ENCODE peak calls at places on chromosomes 12 and 14, in ten cellular contexts. D is natural killer cell; W is endothelial cell; X is BE2C; N is A673; M is dorsolateral prefrontal cortex; V is colonic mucosa; K is thoracic aorta; S is CD8-positive, alpha-beta T cell; H is adrenal gland. I is an unnamed sample.

GRCh38 chr14:67497216-67497615 is 8.7 kb upstream of the TMEM229B start:
- DNase-seq in D (no peak), W (no peak), X (no peak), N (no peak), M (no peak), V (no peak), K (no peak), S (no peak), H (no peak), I (no peak)

GRCh38 chr14:24986206-24986893 is 63.6 kb downstream of the STXBP6 start:
- DNase-seq in D (no peak), W (no peak), X (no peak), N (no peak), M (no peak), V (no peak), K (no peak), S (no peak), H (no peak), I (no peak)

GRCh38 chr14:101254805-101255764 is 306.2 kb upstream of the DIO3 start:
- DNase-seq in D (no peak), W (no peak), X (no peak), N (no peak), M (no peak), V (no peak), K (no peak), S (no peak), H (no peak), I (no peak)

GRCh38 chr12:1926274-1926673 is 7.8 kb upstream of the CACNA2D4 start:
- DNase-seq in D (no peak), W (no peak), X (no peak), N (no peak), M (no peak), V (peak), K (no peak), S (no peak), H (no peak), I (peak)

GRCh38 chr12:34398366-34398705 is 376.0 kb downstream of the ALG10 start:
- DNase-seq in D (peak), W (peak), X (peak), N (no peak), M (no peak), V (peak), K (no peak), S (no peak), H (no peak), I (peak)

GRCh38 chr12:122935318-122935717 is 30.9 kb downstream of the ABCB9 start:
- DNase-seq in D (no peak), W (no peak), X (no peak), N (no peak), M (no peak), V (no peak), K (no peak), S (no peak), H (no peak), I (no peak)

GRCh38 chr12:6377667-6377994 is 2.3 kb upstream of the SCNN1A start:
- DNase-seq in D (no peak), W (no peak), X (no peak), N (no peak), M (no peak), V (peak), K (no peak), S (no peak), H (peak), I (no peak)

GRCh38 chr14:56959869-56960268 is 149.6 kb upstream of the OTX2 start:
- DNase-seq in D (no peak), W (no peak), X (no peak), N (no peak), M (no peak), V (no peak), K (no peak), S (no peak), H (no peak), I (no peak)

GRCh38 chr14:71003156-71003555 is 95.9 kb downstream of the PCNX1 start:
- DNase-seq in D (no peak), W (no peak), X (no peak), N (no peak), M (no peak), V (no peak), K (no peak), S (no peak), H (no peak), I (no peak)

GRCh38 chr12:110281549-110282342 is 699 bp downstream of the ATP2A2 start:
- DNase-seq in D (peak), W (peak), X (peak), N (peak), M (peak), V (peak), K (no peak), S (peak), H (peak), I (no peak)

GRCh38 chr14:37655418-37655817 is 60.0 kb downstream of the TTC6 start:
- DNase-seq in D (no peak), W (no peak), X (no peak), N (no peak), M (no peak), V (no peak), K (no peak), S (no peak), H (no peak), I (no peak)

GRCh38 chr12:67989184-67989965 is at the start of gene IFNG-AS1:
- DNase-seq in D (no peak), W (no peak), X (no peak), N (no peak), M (no peak), V (no peak), K (no peak), S (no peak), H (no peak), I (no peak)

GRCh38 chr12:62898568-62898967 is 36.4 kb downstream of the PPM1H start:
- DNase-seq in D (no peak), W (no peak), X (no peak), N (peak), M (no peak), V (no peak), K (no peak), S (no peak), H (no peak), I (no peak)

GRCh38 chr12:50569321-50569720 is 64.5 kb downstream of the DIP2B start:
- DNase-seq in D (no peak), W (no peak), X (no peak), N (peak), M (no peak), V (no peak), K (no peak), S (no peak), H (no peak), I (no peak)

GRCh38 chr12:114911196-114911595 is 227.2 kb upstream of the TBX3 start:
- DNase-seq in D (no peak), W (no peak), X (no peak), N (no peak), M (no peak), V (no peak), K (no peak), S (no peak), H (no peak), I (no peak)

GRCh38 chr12:28164644-28165313 is 25.5 kb upstream of the CCDC91 start:
- DNase-seq in D (no peak), W (no peak), X (no peak), N (no peak), M (no peak), V (peak), K (no peak), S (no peak), H (no peak), I (no peak)

GRCh38 chr12:63918788-63919300 is 74.3 kb downstream of the SRGAP1 start:
- DNase-seq in D (no peak), W (no peak), X (no peak), N (peak), M (no peak), V (no peak), K (no peak), S (no peak), H (no peak), I (no peak)

GRCh38 chr12:128613821-128614220 is 209.9 kb downstream of the SLC15A4 start:
- DNase-seq in D (no peak), W (no peak), X (no peak), N (no peak), M (no peak), V (no peak), K (no peak), S (no peak), H (no peak), I (no peak)

GRCh38 chr12:29844667-29845066 is 60.9 kb upstream of the TMTC1 start:
- DNase-seq in D (no peak), W (no peak), X (no peak), N (no peak), M (no peak), V (no peak), K (no peak), S (no peak), H (no peak), I (no peak)

GRCh38 chr14:34713681-34714319 is 593 bp downstream of the CFL2 start:
- DNase-seq in D (no peak), W (no peak), X (no peak), N (peak), M (peak), V (peak), K (no peak), S (peak), H (peak), I (no peak)

GRCh38 chr12:131221946-131222249 is 268.2 kb downstream of the ADGRD1 start:
- DNase-seq in D (no peak), W (no peak), X (no peak), N (no peak), M (no peak), V (no peak), K (no peak), S (no peak), H (no peak), I (no peak)

GRCh38 chr14:74514471-74514932 is 20.9 kb downstream of the ISCA2 start:
- DNase-seq in D (no peak), W (no peak), X (no peak), N (no peak), M (no peak), V (no peak), K (no peak), S (no peak), H (peak), I (no peak)

GRCh38 chr14:51880810-51881580 is 20.6 kb downstream of the GNG2 start:
- DNase-seq in D (no peak), W (no peak), X (no peak), N (no peak), M (no peak), V (no peak), K (no peak), S (no peak), H (no peak), I (no peak)
- TF ChIP-seq CTCF in D (no peak), W (no peak), X (peak), N (no peak), M (no peak), V (no peak), K (no peak), S (no peak), H (no peak), I (no peak)

GRCh38 chr12:32946504-32947131 is 50.0 kb upstream of the PKP2 start:
- DNase-seq in D (no peak), W (no peak), X (no peak), N (no peak), M (no peak), V (no peak), K (no peak), S (no peak), H (no peak), I (no peak)

GRCh38 chr12:32949815-32950214 is 53.2 kb upstream of the PKP2 start:
- DNase-seq in D (no peak), W (no peak), X (no peak), N (no peak), M (no peak), V (no peak), K (no peak), S (no peak), H (no peak), I (no peak)

GRCh38 chr12:32944195-32944594 is 47.6 kb upstream of the PKP2 start:
- DNase-seq in D (no peak), W (no peak), X (no peak), N (no peak), M (no peak), V (no peak), K (no peak), S (no peak), H (no peak), I (no peak)

DNA sequence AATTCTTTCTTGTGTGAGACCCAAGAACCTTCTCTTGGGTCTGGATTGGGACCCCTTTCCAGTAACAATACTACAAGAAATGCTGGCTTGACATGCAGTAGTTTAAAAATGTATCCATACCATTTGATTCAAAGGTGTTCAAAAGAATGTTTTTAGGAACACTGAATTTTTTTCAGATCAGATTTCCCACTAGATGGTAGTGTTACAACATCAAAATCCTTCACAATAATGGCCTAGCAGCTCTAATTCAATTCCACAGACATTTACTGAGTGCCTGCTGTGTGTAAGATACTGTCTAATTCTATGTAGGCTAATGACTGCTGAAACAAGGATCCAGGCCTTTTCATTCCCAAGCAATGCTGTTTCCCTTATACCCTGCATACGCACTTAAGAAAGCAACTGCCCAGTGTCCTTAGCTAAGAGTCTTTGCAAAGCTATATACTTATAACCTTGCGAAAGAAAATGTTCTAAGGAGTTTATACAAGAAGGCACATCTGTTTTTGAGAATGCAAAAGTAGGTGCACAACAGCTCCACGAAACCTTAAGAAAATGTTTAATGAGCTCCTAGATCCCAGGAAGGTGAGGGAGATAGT is 50.7 kb upstream of the PKP2 start:
- DNase-seq in D (no peak), W (no peak), X (no peak), N (peak), M (no peak), V (no peak), K (no peak), S (no peak), H (no peak), I (no peak)
- TF ChIP-seq CTCF in D (no peak), W (no peak), X (peak), N (peak), M (peak), V (no peak), K (no peak), S (no peak), H (peak), I (no peak)

DNA sequence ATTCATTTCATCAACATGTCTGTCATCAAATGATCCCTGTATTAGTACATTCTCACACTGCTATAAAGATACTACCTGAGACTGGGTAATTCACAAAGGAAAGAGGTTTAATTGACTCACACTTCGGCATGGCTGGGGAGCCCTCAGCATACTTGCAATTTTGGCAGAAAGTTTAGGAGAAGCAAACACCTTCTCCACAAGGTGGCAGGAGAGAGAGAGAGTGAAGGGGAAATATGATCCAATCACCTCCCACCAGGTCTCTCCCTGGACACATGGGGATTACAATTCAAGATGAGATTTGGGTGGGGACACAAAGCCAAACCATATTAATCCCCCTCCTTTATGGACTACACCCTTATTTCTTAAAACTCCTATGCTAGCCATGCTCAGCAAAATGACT is 932.2 kb downstream of the FLRT2 start:
- DNase-seq in D (no peak), W (peak), X (peak), N (peak), M (no peak), V (peak), K (no peak), S (no peak), H (peak), I (no peak)
- TF ChIP-seq CTCF in D (peak), W (peak), X (peak), N (peak), M (no peak), V (no peak), K (no peak), S (no peak), H (peak), I (no peak)

GRCh38 chr12:104456950-104457745 is 400 bp downstream of the CHST11 start:
- DNase-seq in D (peak), W (peak), X (peak), N (peak), M (peak), V (peak), K (peak), S (peak), H (peak), I (no peak)
- TF ChIP-seq CTCF in D (peak), W (no peak), X (peak), N (peak), M (peak), V (no peak), K (peak), S (peak), H (peak), I (peak)

GRCh38 chr12:81610955-81611889 is 147.9 kb downstream of the PPFIA2 start:
- DNase-seq in D (no peak), W (peak), X (peak), N (peak), M (no peak), V (no peak), K (no peak), S (no peak), H (no peak), I (no peak)
- TF ChIP-seq CTCF in D (no peak), W (peak), X (peak), N (peak), M (no peak), V (no peak), K (no peak), S (no peak), H (no peak), I (no peak)

GRCh38 chr12:98373019-98373554 is 142.3 kb upstream of the TMPO start:
- DNase-seq in D (no peak), W (peak), X (peak), N (peak), M (no peak), V (no peak), K (no peak), S (no peak), H (peak), I (no peak)
- TF ChIP-seq CTCF in D (no peak), W (peak), X (peak), N (peak), M (peak), V (peak), K (no peak), S (no peak), H (peak), I (peak)

DNA sequence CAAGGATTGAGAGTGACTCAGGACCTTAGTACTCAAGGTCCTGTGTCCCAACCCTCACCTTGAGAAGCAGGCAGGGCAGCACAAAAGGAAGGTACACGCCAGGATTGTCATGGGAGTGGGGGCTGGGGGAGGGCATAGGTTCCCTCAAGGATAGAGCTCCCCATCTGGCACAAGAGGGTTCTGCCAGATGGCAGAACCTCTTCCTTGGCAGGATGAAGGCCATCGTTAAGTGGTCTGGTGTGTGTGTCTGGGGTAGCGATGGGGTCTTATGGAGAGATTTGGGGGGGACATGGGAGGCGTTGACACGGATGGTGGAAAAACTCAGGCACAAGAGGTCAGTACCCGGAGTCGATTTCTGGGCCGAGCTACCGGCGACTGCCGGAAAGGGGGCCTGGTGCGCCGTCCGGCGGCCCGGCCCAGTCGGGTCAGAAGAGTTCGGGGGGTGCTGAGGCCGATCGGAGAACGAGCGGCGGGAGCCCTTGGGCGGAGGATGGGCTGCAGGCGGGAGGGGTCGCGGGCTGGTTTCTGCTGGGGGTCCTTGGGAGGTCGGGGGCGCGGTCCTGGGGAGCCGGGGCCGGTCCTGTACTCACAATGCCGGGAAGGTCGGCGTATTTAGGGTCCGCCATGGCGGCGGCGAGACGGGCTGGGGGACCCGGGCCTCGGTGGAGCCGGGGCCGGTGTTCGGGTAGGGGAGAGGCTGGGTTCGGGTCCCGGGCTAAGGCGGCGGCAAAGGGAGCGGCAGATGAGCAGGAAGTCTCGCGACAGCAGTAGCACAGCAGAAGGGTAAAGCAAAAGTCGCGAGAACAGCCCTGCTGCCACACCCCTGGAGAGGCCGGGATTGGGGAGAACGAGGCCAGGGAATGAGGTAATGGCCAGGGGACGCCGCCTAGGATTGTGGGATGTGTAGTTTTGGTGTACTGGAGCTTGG is at the start of gene DCTN2:
- DNase-seq in D (peak), W (peak), X (peak), N (peak), M (peak), V (peak), K (peak), S (peak), H (peak), I (peak)
- TF ChIP-seq CTCF in D (no peak), W (no peak), X (no peak), N (no peak), M (peak), V (no peak), K (no peak), S (no peak), H (no peak), I (no peak)

GRCh38 chr12:107668320-107668719 is 17.3 kb upstream of the PWP1 start:
- DNase-seq in D (no peak), W (no peak), X (no peak), N (no peak), M (no peak), V (no peak), K (no peak), S (no peak), H (no peak), I (no peak)

GRCh38 chr12:107669946-107670345 is 15.7 kb upstream of the PWP1 start:
- DNase-seq in D (no peak), W (no peak), X (no peak), N (no peak), M (no peak), V (no peak), K (no peak), S (no peak), H (no peak), I (no peak)

GRCh38 chr12:107667464-107667863 is 18.1 kb upstream of the PWP1 start:
- DNase-seq in D (no peak), W (no peak), X (no peak), N (no peak), M (no peak), V (no peak), K (no peak), S (no peak), H (no peak), I (no peak)

GRCh38 chr12:107668743-107669142 is 16.9 kb upstream of the PWP1 start:
- DNase-seq in D (no peak), W (no peak), X (no peak), N (no peak), M (no peak), V (no peak), K (no peak), S (no peak), H (no peak), I (no peak)

DNA sequence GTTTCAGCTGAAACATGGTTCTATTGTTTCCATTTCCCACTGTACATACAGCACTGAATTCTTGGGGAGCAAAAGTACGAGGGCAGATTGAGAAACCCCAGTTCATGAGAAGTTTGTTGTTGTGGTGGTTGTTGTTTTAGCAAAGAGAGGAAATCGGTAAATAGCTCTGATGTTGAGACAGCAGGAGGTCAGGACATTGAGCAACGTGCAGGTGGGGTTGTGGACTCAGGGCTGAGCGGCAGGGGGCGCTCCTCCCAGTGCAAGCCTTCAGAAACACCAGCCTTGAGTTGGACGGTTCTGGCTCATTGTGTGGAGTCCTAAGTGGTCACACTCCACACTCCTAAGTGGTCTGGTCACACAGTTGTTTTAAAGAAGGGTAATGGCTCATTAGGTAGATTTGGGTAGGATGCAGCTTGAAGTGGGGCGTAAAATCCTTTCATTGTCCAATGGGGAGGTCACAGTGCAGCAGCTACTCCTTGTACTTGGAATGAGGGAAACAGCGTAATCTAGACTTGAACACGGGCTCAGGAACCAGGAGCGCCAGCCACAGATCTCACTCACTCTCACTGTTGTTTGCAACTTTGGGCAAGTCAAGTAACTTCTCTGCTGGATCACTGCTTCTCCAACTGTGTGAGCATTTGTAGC is 14.5 kb upstream of the PWP1 start:
- DNase-seq in D (no peak), W (peak), X (peak), N (peak), M (no peak), V (peak), K (no peak), S (no peak), H (peak), I (no peak)
- TF ChIP-seq CTCF in D (peak), W (peak), X (peak), N (peak), M (peak), V (peak), K (no peak), S (peak), H (peak), I (no peak)